ENCODE peak calls at places on chromosomes 5 and 9, in nine cellular contexts. One of them, this sample, is unnamed.

GRCh38 chr5:145835839-145836222 is 689 bp upstream of the PRELID2 start:
- DNase-seq in fibroblast of lung: no peak
- DNase-seq in right lobe of liver: no peak
- DNase-seq in cardiac fibroblast: no peak
- DNase-seq in CD8-positive, alpha-beta memory T cell: no peak
- DNase-seq in fibroblast of the conjunctiva: no peak
- DNase-seq in GM23248: no peak
- DNase-seq in stimulated activated CD8-positive, alpha-beta memory T cell treated with anti-CD3 and anti-CD28 coated beads, Interleukin-2, amount 100 ng/mL, for 48 hours: no peak
- DNase-seq in neural crest cell: no peak
- DNase-seq in this sample: no peak

GRCh38 chr5:95850391-95850894 is 27.9 kb upstream of the GLRX start:
- DNase-seq in fibroblast of lung: no peak
- DNase-seq in right lobe of liver: no peak
- DNase-seq in cardiac fibroblast: peak
- DNase-seq in CD8-positive, alpha-beta memory T cell: no peak
- DNase-seq in fibroblast of the conjunctiva: no peak
- DNase-seq in GM23248: peak
- DNase-seq in stimulated activated CD8-positive, alpha-beta memory T cell treated with anti-CD3 and anti-CD28 coated beads, Interleukin-2, amount 100 ng/mL, for 48 hours: no peak
- DNase-seq in neural crest cell: no peak
- DNase-seq in this sample: no peak

GRCh38 chr5:106113922-106114321 is 1556.8 kb downstream of the EFNA5 start:
- DNase-seq in fibroblast of lung: no peak
- DNase-seq in right lobe of liver: no peak
- DNase-seq in cardiac fibroblast: no peak
- DNase-seq in CD8-positive, alpha-beta memory T cell: no peak
- DNase-seq in fibroblast of the conjunctiva: no peak
- DNase-seq in GM23248: no peak
- DNase-seq in stimulated activated CD8-positive, alpha-beta memory T cell treated with anti-CD3 and anti-CD28 coated beads, Interleukin-2, amount 100 ng/mL, for 48 hours: no peak
- DNase-seq in neural crest cell: no peak
- DNase-seq in this sample: no peak

GRCh38 chr9:126293522-126293889 is 33.1 kb upstream of the MVB12B start:
- DNase-seq in fibroblast of lung: no peak
- DNase-seq in right lobe of liver: no peak
- DNase-seq in cardiac fibroblast: no peak
- DNase-seq in CD8-positive, alpha-beta memory T cell: no peak
- DNase-seq in fibroblast of the conjunctiva: no peak
- DNase-seq in GM23248: no peak
- DNase-seq in stimulated activated CD8-positive, alpha-beta memory T cell treated with anti-CD3 and anti-CD28 coated beads, Interleukin-2, amount 100 ng/mL, for 48 hours: no peak
- DNase-seq in neural crest cell: no peak
- DNase-seq in this sample: no peak

GRCh38 chr5:58548104-58548503 is 34.8 kb upstream of the RAB3C start:
- DNase-seq in fibroblast of lung: no peak
- DNase-seq in right lobe of liver: no peak
- DNase-seq in cardiac fibroblast: no peak
- DNase-seq in CD8-positive, alpha-beta memory T cell: no peak
- DNase-seq in fibroblast of the conjunctiva: no peak
- DNase-seq in GM23248: no peak
- DNase-seq in stimulated activated CD8-positive, alpha-beta memory T cell treated with anti-CD3 and anti-CD28 coated beads, Interleukin-2, amount 100 ng/mL, for 48 hours: no peak
- DNase-seq in neural crest cell: no peak
- DNase-seq in this sample: no peak

GRCh38 chr5:74396913-74397606 is 243.5 kb downstream of the ENC1 start:
- DNase-seq in fibroblast of lung: peak
- DNase-seq in right lobe of liver: no peak
- DNase-seq in cardiac fibroblast: no peak
- DNase-seq in CD8-positive, alpha-beta memory T cell: no peak
- DNase-seq in fibroblast of the conjunctiva: no peak
- DNase-seq in GM23248: no peak
- DNase-seq in stimulated activated CD8-positive, alpha-beta memory T cell treated with anti-CD3 and anti-CD28 coated beads, Interleukin-2, amount 100 ng/mL, for 48 hours: no peak
- DNase-seq in neural crest cell: no peak
- DNase-seq in this sample: no peak

GRCh38 chr9:121838757-121839669 is 187.6 kb downstream of the DAB2IP start:
- DNase-seq in fibroblast of lung: no peak
- DNase-seq in right lobe of liver: peak
- DNase-seq in cardiac fibroblast: no peak
- DNase-seq in CD8-positive, alpha-beta memory T cell: no peak
- DNase-seq in fibroblast of the conjunctiva: no peak
- DNase-seq in GM23248: no peak
- DNase-seq in stimulated activated CD8-positive, alpha-beta memory T cell treated with anti-CD3 and anti-CD28 coated beads, Interleukin-2, amount 100 ng/mL, for 48 hours: no peak
- DNase-seq in neural crest cell: no peak
- DNase-seq in this sample: no peak

GRCh38 chr5:177132504-177133118 is 962 bp upstream of the NSD1 start:
- DNase-seq in fibroblast of lung: peak
- DNase-seq in right lobe of liver: no peak
- DNase-seq in cardiac fibroblast: no peak
- DNase-seq in CD8-positive, alpha-beta memory T cell: peak
- DNase-seq in fibroblast of the conjunctiva: no peak
- DNase-seq in GM23248: peak
- DNase-seq in stimulated activated CD8-positive, alpha-beta memory T cell treated with anti-CD3 and anti-CD28 coated beads, Interleukin-2, amount 100 ng/mL, for 48 hours: no peak
- DNase-seq in neural crest cell: peak
- DNase-seq in this sample: peak

GRCh38 chr5:99004960-99005359 is 76.2 kb upstream of the CHD1 start:
- DNase-seq in fibroblast of lung: no peak
- DNase-seq in right lobe of liver: no peak
- DNase-seq in cardiac fibroblast: no peak
- DNase-seq in CD8-positive, alpha-beta memory T cell: peak
- DNase-seq in fibroblast of the conjunctiva: no peak
- DNase-seq in GM23248: no peak
- DNase-seq in stimulated activated CD8-positive, alpha-beta memory T cell treated with anti-CD3 and anti-CD28 coated beads, Interleukin-2, amount 100 ng/mL, for 48 hours: no peak
- DNase-seq in neural crest cell: no peak
- DNase-seq in this sample: peak

GRCh38 chr5:95704150-95704549 is 21.4 kb upstream of the SPATA9 start:
- DNase-seq in fibroblast of lung: no peak
- DNase-seq in right lobe of liver: no peak
- DNase-seq in cardiac fibroblast: no peak
- DNase-seq in CD8-positive, alpha-beta memory T cell: no peak
- DNase-seq in fibroblast of the conjunctiva: no peak
- DNase-seq in GM23248: no peak
- DNase-seq in stimulated activated CD8-positive, alpha-beta memory T cell treated with anti-CD3 and anti-CD28 coated beads, Interleukin-2, amount 100 ng/mL, for 48 hours: no peak
- DNase-seq in neural crest cell: no peak
- DNase-seq in this sample: no peak

GRCh38 chr5:132641241-132641723 is 16.7 kb upstream of the IL13 start:
- DNase-seq in fibroblast of lung: no peak
- DNase-seq in right lobe of liver: no peak
- DNase-seq in cardiac fibroblast: no peak
- DNase-seq in CD8-positive, alpha-beta memory T cell: no peak
- DNase-seq in fibroblast of the conjunctiva: no peak
- DNase-seq in GM23248: peak
- DNase-seq in stimulated activated CD8-positive, alpha-beta memory T cell treated with anti-CD3 and anti-CD28 coated beads, Interleukin-2, amount 100 ng/mL, for 48 hours: no peak
- DNase-seq in neural crest cell: no peak
- DNase-seq in this sample: no peak

GRCh38 chr5:8340739-8341344 is 471.9 kb downstream of the MTRR start:
- DNase-seq in fibroblast of lung: peak
- DNase-seq in right lobe of liver: no peak
- DNase-seq in cardiac fibroblast: peak
- DNase-seq in CD8-positive, alpha-beta memory T cell: no peak
- DNase-seq in fibroblast of the conjunctiva: peak
- DNase-seq in GM23248: peak
- DNase-seq in stimulated activated CD8-positive, alpha-beta memory T cell treated with anti-CD3 and anti-CD28 coated beads, Interleukin-2, amount 100 ng/mL, for 48 hours: no peak
- DNase-seq in neural crest cell: no peak
- DNase-seq in this sample: no peak

This sample was measured in CD4-positive, CD25-positive, alpha-beta regulatory T cell.